ENCODE peak calls at places on chromosomes 5 and 9, in eight cellular contexts. Q is effector memory CD4-positive, alpha-beta T cell; U is astrocyte of the spinal cord; Z is kidney tubule cell; F is posterior cingulate gyrus; T is smooth muscle cell of the brain vasculature; E is A549; C is NCI-H1105. L is an unnamed sample.

GRCh38 chr9:22413884-22414283 is 32.7 kb upstream of the DMRTA1 start:
- DNase-seq in Q (no peak), Z (peak), E (no peak), T (no peak), C (no peak), F (no peak), U (peak), L (peak)

GRCh38 chr9:76654575-76654974 is 109.7 kb upstream of the PCA3 start:
- DNase-seq in T (peak), E (no peak), U (peak), F (no peak), Z (peak), C (no peak), Q (no peak), L (no peak)

GRCh38 chr5:26877154-26877553 is 161.2 kb downstream of the CDH9 start:
- DNase-seq in C (no peak), F (no peak), Z (no peak), Q (no peak), E (no peak), T (no peak), U (no peak), L (no peak)

GRCh38 chr5:66178799-66179198 is 34.7 kb downstream of the SREK1 start:
- DNase-seq in E (no peak), U (no peak), Z (no peak), C (no peak), T (no peak), Q (no peak), F (no peak), L (no peak)

GRCh38 chr5:60404171-60404570 is 295.8 kb downstream of the DEPDC1B start:
- DNase-seq in Q (no peak), F (no peak), E (no peak), T (no peak), U (no peak), C (no peak), Z (no peak), L (no peak)

GRCh38 chr5:127975961-127976360 is 107.6 kb upstream of the SLC12A2 start:
- DNase-seq in U (no peak), E (no peak), C (no peak), Q (no peak), Z (no peak), F (no peak), T (no peak), L (no peak)

GRCh38 chr5:119828536-119828935 is 199.2 kb downstream of the FAM170A start:
- DNase-seq in T (no peak), C (no peak), Z (no peak), Q (no peak), U (no peak), E (no peak), F (no peak), L (no peak)

GRCh38 chr9:108041551-108041950 is 552.0 kb upstream of the KLF4 start:
- DNase-seq in Z (peak), F (no peak), Q (no peak), C (no peak), E (peak), T (no peak), U (peak), L (no peak)

GRCh38 chr5:107669543-107670027 is 1.2 kb downstream of the EFNA5 start:
- DNase-seq in F (peak), Z (peak), E (peak), Q (no peak), U (peak), C (peak), T (no peak), L (no peak)

GRCh38 chr5:83467315-83468044 is 4.1 kb upstream of the VCAN start:
- DNase-seq in Z (no peak), U (peak), C (no peak), E (no peak), F (no peak), T (no peak), Q (no peak), L (no peak)

GRCh38 chr5:36683821-36684434 is 77.5 kb downstream of the SLC1A3 start:
- DNase-seq in F (peak), Z (no peak), C (no peak), E (no peak), Q (no peak), U (no peak), T (no peak), L (no peak)

GRCh38 chr5:16616536-16617271 is at the start of gene RETREG1:
- DNase-seq in Q (peak), T (no peak), Z (peak), E (peak), F (peak), C (peak), U (peak), L (no peak)

GRCh38 chr9:79812507-79813261 is 240.9 kb downstream of the TLE4 start:
- DNase-seq in Q (no peak), Z (peak), F (no peak), T (no peak), C (no peak), E (no peak), U (no peak), L (no peak)

GRCh38 chr9:5838884-5839571 is 6.1 kb upstream of the ERMP1 start:
- DNase-seq in E (peak), Q (no peak), C (no peak), Z (peak), U (peak), T (no peak), F (no peak), L (no peak)

GRCh38 chr5:180090098-180090768 is 18.7 kb upstream of the RNF130 start:
- DNase-seq in C (no peak), F (peak), E (peak), Z (peak), U (peak), T (peak), Q (peak), L (no peak)

GRCh38 chr5:35788724-35789123 is 68.0 kb upstream of the IL7R start:
- DNase-seq in Q (no peak), E (no peak), T (no peak), C (no peak), U (no peak), Z (no peak), F (no peak), L (no peak)

GRCh38 chr9:116303270-116303904 is 149.8 kb downstream of the PAPPA start:
- DNase-seq in Z (no peak), T (no peak), C (no peak), U (no peak), Q (no peak), F (no peak), E (no peak), L (no peak)

GRCh38 chr5:14463629-14464028 is 118.0 kb upstream of the OTULINL start:
- DNase-seq in U (no peak), F (no peak), C (no peak), E (peak), Q (no peak), T (no peak), Z (peak), L (no peak)

GRCh38 chr5:82597437-82597836 is 319.3 kb upstream of the RPS23 start:
- DNase-seq in Z (no peak), T (no peak), U (no peak), Q (no peak), C (no peak), F (no peak), E (peak), L (peak)

GRCh38 chr5:102483736-102484135 is 15.1 kb downstream of the SLCO6A1 start:
- DNase-seq in Z (no peak), F (no peak), T (no peak), Q (no peak), C (no peak), E (no peak), U (no peak), L (no peak)

GRCh38 chr5:134227259-134227658 is 1.4 kb upstream of the PPP2CA start:
- DNase-seq in F (peak), E (peak), Q (no peak), C (peak), T (no peak), Z (peak), U (no peak), L (no peak)

GRCh38 chr5:53679261-53679660 is 118.8 kb downstream of the NDUFS4 start:
- DNase-seq in E (peak), T (no peak), F (no peak), U (peak), C (no peak), Q (no peak), Z (peak), L (no peak)

GRCh38 chr5:167626341-167627118 is 664.9 kb upstream of the WWC1 start:
- DNase-seq in Q (no peak), U (peak), E (no peak), C (no peak), Z (no peak), T (no peak), F (no peak), L (no peak)

GRCh38 chr5:80516826-80517225 is 28.9 kb downstream of the FAM151B start:
- DNase-seq in F (no peak), U (peak), C (no peak), E (peak), Q (no peak), Z (peak), T (no peak), L (peak)

GRCh38 chr5:82356808-82357671 is 78.9 kb upstream of the RPS23 start:
- DNase-seq in T (no peak), Q (peak), Z (peak), E (peak), C (no peak), U (peak), F (no peak), L (peak)

GRCh38 chr5:2140501-2140900 is 257.8 kb upstream of the IRX4 start:
- DNase-seq in Z (no peak), E (no peak), U (no peak), F (no peak), T (no peak), C (no peak), Q (no peak), L (no peak)

GRCh38 chr9:124766326-124766725 is 4.8 kb downstream of the NR6A1 start:
- DNase-seq in F (no peak), C (no peak), E (no peak), Z (no peak), Q (no peak), U (no peak), T (no peak), L (no peak)

GRCh38 chr5:173832386-173832785 is 55.8 kb upstream of the CPEB4 start:
- DNase-seq in T (no peak), Q (no peak), C (no peak), F (no peak), E (no peak), Z (no peak), U (no peak), L (no peak)

GRCh38 chr5:156093024-156093423 is 233.9 kb upstream of the SGCD start:
- DNase-seq in E (no peak), Q (no peak), Z (no peak), F (no peak), C (no peak), U (no peak), T (no peak), L (no peak)

GRCh38 chr5:141617682-141618029 is 1.1 kb downstream of the DIAPH1 start:
- DNase-seq in E (no peak), Z (peak), Q (no peak), C (no peak), U (peak), F (no peak), T (no peak), L (no peak)

GRCh38 chr9:5455181-5455580 is 4.8 kb downstream of the CD274 start:
- DNase-seq in F (no peak), T (no peak), C (no peak), Q (no peak), E (peak), U (peak), Z (peak), L (no peak)

GRCh38 chr5:124996764-124997077 is 250.3 kb upstream of the ZNF608 start:
- DNase-seq in T (peak), E (peak), U (peak), F (no peak), C (no peak), Q (no peak), Z (peak), L (no peak)

L was measured in Panc1.